ENCODE peak calls at places on chromosomes 3 and 15, in ten cellular contexts. R, C, H, W, B, Q, M, D, K and N are unnamed samples. For H4K20me1, the result is how much of the 10 kb centered on the place peaks cover.

GRCh38 chr3:151974067-151974466 is 100.6 kb downstream of the SUCNR1 start:
- DNase-seq in R (no peak), C (peak), H (no peak), W (no peak), B (peak), Q (no peak), M (no peak), D (peak), K (peak), N (no peak)

GRCh38 chr3:171240504-171240835 is 213.9 kb upstream of the SLC2A2 start:
- DNase-seq in R (no peak), C (no peak), H (no peak), W (no peak), B (no peak), Q (no peak), M (no peak), D (no peak), K (no peak), N (no peak)

GRCh38 chr3:66342717-66343373 is 122.0 kb downstream of the SLC25A26 start:
- DNase-seq in R (no peak), C (no peak), H (no peak), W (no peak), B (no peak), Q (no peak), M (no peak), D (no peak), K (no peak), N (no peak)

GRCh38 chr3:159604151-159604581 is 384.5 kb upstream of the IL12A start:
- DNase-seq in R (no peak), C (peak), H (no peak), W (no peak), B (peak), Q (no peak), M (no peak), D (no peak), K (no peak), N (no peak)

GRCh38 chr3:124263168-124263567 is 271.2 kb upstream of the ROPN1 start:
- DNase-seq in R (peak), C (peak), H (no peak), W (no peak), B (peak), Q (no peak), M (no peak), D (peak), K (no peak), N (peak)

GRCh38 chr3:57755368-57756021 is 614 bp upstream of the SLMAP start:
- DNase-seq in R (peak), C (peak), H (peak), W (no peak), B (no peak), Q (no peak), M (peak), D (peak), K (peak), N (peak)

GRCh38 chr15:80003171-80003570 is 32.2 kb upstream of the BCL2A1 start:
- DNase-seq in R (no peak), C (no peak), H (no peak), W (peak), B (no peak), Q (no peak), M (no peak), D (peak), K (no peak), N (no peak)

GRCh38 chr15:62068071-62068786 is 1.5 kb downstream of the C2CD4A start:
- DNase-seq in R (peak), C (no peak), H (no peak), W (peak), B (peak), Q (no peak), M (peak), D (peak), K (peak), N (peak)

GRCh38 chr3:355622-356021 is 159.1 kb downstream of the CHL1 start:
- DNase-seq in R (no peak), C (peak), H (no peak), W (no peak), B (peak), Q (no peak), M (no peak), D (no peak), K (no peak), N (no peak)

GRCh38 chr15:51374131-51374530 is 32.7 kb downstream of the GLDN start:
- DNase-seq in R (no peak), C (no peak), H (no peak), W (no peak), B (no peak), Q (no peak), M (peak), D (no peak), K (peak), N (no peak)

GRCh38 chr3:19206540-19206939 is 58.2 kb downstream of the KCNH8 start:
- DNase-seq in R (no peak), C (no peak), H (no peak), W (no peak), B (no peak), Q (no peak), M (no peak), D (no peak), K (no peak), N (no peak)
- H4K20me1 ChIP-seq in R (under half), C (under half), H (under half), W (under half), B (under half), Q (under half), M (under half), D (under half), K (under half), N (under half)

DNA sequence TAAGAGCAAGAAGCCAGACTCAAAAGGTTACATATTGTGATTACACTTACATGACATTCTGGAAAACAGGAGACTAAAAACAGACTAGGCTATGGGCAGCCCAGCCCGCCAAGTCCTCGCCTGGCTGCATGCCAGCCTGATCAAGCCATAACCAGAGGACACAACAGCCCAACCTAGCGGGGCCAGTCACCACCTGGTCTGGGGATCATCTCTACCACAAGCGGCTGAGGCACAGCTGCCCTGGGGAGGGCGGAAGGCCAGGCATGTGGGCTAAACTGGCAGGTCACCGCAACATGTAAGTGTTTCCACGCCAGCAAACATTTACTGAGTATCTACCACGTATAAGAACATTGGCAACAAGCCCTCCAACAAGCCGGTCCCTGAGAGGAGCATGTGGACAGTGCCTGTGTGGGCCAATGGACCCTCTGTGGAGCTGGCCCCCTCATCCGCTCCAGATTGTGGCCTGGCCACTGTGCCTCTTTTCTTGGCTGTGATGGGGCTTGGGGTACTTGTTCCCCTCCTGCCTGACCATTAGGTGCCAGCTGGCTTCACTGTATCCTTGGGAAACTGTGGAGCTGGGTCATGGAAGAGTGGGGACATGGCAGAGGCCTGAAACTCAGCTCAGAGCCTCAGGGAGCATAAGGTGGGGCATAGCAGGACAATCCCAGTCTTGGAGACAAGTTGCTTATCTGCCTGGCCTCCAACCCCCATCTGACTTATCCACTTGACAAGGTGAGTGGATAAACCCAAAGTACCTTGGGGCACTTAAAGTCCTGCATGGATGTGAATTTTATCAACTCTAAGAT is 9.0 kb downstream of the UBXN7 start:
- DNase-seq in R (peak), C (peak), H (no peak), W (no peak), B (no peak), Q (no peak), M (peak), D (peak), K (no peak), N (peak)
- H3K27ac ChIP-seq in R (no peak), C (no peak), H (no peak), W (no peak), B (no peak), Q (no peak), M (peak), D (no peak), K (no peak), N (no peak)

DNA sequence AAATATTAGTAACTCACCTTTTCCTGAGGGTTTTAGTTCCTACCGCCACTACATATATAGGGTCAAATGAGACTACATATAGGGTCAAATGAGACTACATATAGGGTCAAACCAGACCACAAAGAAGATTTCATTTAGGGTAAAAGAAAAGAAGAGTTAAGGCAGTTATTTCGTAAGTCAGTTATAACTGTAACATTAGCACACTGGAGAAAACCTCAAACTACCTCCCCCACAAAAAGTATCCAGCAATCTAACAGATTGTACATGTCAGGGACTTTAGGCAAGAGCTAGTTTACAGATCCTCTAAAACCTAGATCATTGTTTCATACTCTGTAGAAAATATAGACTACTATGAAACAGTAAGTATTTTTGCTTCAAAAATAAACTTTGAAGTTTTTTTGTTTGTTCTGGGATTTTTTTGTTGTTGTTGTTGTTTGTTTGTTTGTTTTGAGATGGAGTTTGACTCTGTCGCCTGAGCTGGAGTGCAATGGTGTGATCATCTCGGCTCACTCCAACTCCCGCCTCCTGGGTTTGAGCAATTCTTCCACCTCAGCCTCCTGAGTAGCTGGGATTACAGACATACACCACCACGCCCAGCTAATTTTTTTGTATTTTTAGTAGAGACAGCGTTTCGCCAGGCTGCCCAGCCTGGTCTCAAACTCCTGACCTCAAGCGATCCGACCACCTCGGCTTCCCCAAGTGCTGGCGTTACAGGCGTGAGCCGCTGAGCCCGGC is 92.4 kb upstream of the CGNL1 start:
- DNase-seq in R (no peak), C (no peak), H (peak), W (no peak), B (peak), Q (no peak), M (no peak), D (no peak), K (no peak), N (no peak)
- H4K20me1 ChIP-seq in R (under half), C (under half), H (under half), W (under half), B (under half), Q (under half), M (under half), D (under half), K (under half), N (under half)

DNA sequence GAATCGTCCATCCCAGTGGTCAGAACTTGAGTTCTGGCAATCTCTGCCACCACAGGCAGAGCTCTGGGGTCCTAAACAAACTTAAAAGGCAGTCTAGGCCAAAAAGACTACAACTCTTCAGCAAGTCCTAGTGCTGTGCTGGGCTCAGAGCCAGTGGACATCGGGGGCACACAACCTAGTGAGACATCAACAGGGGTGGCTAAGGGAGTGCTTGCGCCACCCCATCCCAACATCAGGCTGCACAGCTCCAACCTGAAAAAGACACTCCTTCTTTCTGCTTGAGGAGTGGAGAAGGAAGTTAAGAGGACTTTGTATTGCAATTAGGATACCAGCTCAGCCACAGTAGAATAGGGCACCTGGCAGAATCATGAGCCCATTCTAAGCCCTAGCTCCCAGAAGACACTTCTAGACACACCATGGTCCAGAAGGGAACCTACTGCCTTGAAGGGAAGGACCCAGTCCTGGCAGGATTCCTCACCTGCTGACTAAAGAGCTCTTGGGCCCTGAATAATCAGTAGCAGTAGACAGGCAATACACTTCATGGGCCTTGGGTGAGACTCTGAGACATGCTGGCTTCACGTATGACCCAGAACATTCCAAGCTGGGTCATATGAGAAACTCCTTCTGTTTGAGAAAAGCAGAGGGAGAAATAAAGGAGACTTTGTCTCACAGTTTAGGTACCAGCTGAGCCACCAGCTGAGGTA is 72.0 kb downstream of the TFDP2 start:
- DNase-seq in R (no peak), C (no peak), H (no peak), W (no peak), B (no peak), Q (no peak), M (no peak), D (no peak), K (no peak), N (no peak)
- H3K27ac ChIP-seq in R (no peak), C (no peak), H (no peak), W (no peak), B (no peak), Q (no peak), M (no peak), D (no peak), K (no peak), N (no peak)

GRCh38 chr15:78054971-78055370 is 22.5 kb downstream of the TBC1D2B start:
- DNase-seq in R (no peak), C (no peak), H (no peak), W (no peak), B (no peak), Q (no peak), M (no peak), D (no peak), K (no peak), N (no peak)

GRCh38 chr15:78057803-78058202 is 19.7 kb downstream of the TBC1D2B start:
- DNase-seq in R (no peak), C (no peak), H (no peak), W (no peak), B (no peak), Q (no peak), M (peak), D (no peak), K (no peak), N (no peak)

GRCh38 chr15:78058401-78058935 is 19.0 kb downstream of the TBC1D2B start:
- DNase-seq in R (no peak), C (no peak), H (no peak), W (no peak), B (no peak), Q (no peak), M (no peak), D (no peak), K (no peak), N (no peak)

GRCh38 chr15:78055923-78056713 is 21.4 kb downstream of the TBC1D2B start:
- DNase-seq in R (peak), C (no peak), H (no peak), W (no peak), B (no peak), Q (no peak), M (no peak), D (peak), K (peak), N (peak)

GRCh38 chr15:78056714-78057269 is 20.7 kb downstream of the TBC1D2B start:
- DNase-seq in R (no peak), C (peak), H (peak), W (no peak), B (peak), Q (no peak), M (no peak), D (peak), K (no peak), N (no peak)
- H4K20me1 ChIP-seq in R (under half), C (half or more), H (under half), W (under half), B (under half), Q (under half), M (under half), D (under half), K (under half), N (under half)